ENCODE peak calls at places on chromosomes 13 and 19, in seven cellular contexts. One of them, this sample, is unnamed.
A peak's percentile ranks its signal among the peaks of the same experiment; 100 is the strongest.

GRCh38 chr19:56727731-56728130 is 56.2 kb upstream of the ZNF835 start:
- DNase-seq in stimulated activated CD4-positive, alpha-beta T cell treated with anti-CD3 and anti-CD28 coated beads, Interleukin-2, amount 100 ng/mL, for 48 hours: no peak
- DNase-seq in T-cell: no peak
- DNase-seq in AG10803: no peak
- DNase-seq in AG08396: no peak
- DNase-seq in NCI-H1092: no peak
- DNase-seq in foreskin fibroblast: no peak
- DNase-seq in this sample: no peak

GRCh38 chr19:17244618-17245534 is 843 bp downstream of the NR2F6 start:
- DNase-seq in stimulated activated CD4-positive, alpha-beta T cell treated with anti-CD3 and anti-CD28 coated beads, Interleukin-2, amount 100 ng/mL, for 48 hours: no peak
- DNase-seq in T-cell: peak; percentile 27
- DNase-seq in AG10803: no peak
- DNase-seq in AG08396: peak; percentile 45
- DNase-seq in NCI-H1092: no peak
- DNase-seq in foreskin fibroblast: peak; percentile 39
- DNase-seq in this sample: no peak

GRCh38 chr13:48873598-48873997 is 102.1 kb upstream of the FNDC3A start:
- DNase-seq in stimulated activated CD4-positive, alpha-beta T cell treated with anti-CD3 and anti-CD28 coated beads, Interleukin-2, amount 100 ng/mL, for 48 hours: no peak
- DNase-seq in T-cell: no peak
- DNase-seq in AG10803: no peak
- DNase-seq in AG08396: no peak
- DNase-seq in NCI-H1092: no peak
- DNase-seq in foreskin fibroblast: peak; percentile 88
- DNase-seq in this sample: no peak

GRCh38 chr13:40254394-40254793 is 412.0 kb downstream of the FOXO1 start:
- DNase-seq in stimulated activated CD4-positive, alpha-beta T cell treated with anti-CD3 and anti-CD28 coated beads, Interleukin-2, amount 100 ng/mL, for 48 hours: no peak
- DNase-seq in T-cell: no peak
- DNase-seq in AG10803: no peak
- DNase-seq in AG08396: no peak
- DNase-seq in NCI-H1092: no peak
- DNase-seq in foreskin fibroblast: no peak
- DNase-seq in this sample: no peak

GRCh38 chr13:24306632-24307031 is 2.7 kb upstream of the C1QTNF9 start:
- DNase-seq in stimulated activated CD4-positive, alpha-beta T cell treated with anti-CD3 and anti-CD28 coated beads, Interleukin-2, amount 100 ng/mL, for 48 hours: no peak
- DNase-seq in T-cell: no peak
- DNase-seq in AG10803: peak; percentile 48
- DNase-seq in AG08396: peak; percentile 87
- DNase-seq in NCI-H1092: no peak
- DNase-seq in foreskin fibroblast: peak; percentile 58
- DNase-seq in this sample: no peak

GRCh38 chr19:1098177-1099051 is 3.2 kb upstream of the POLR2E start:
- DNase-seq in stimulated activated CD4-positive, alpha-beta T cell treated with anti-CD3 and anti-CD28 coated beads, Interleukin-2, amount 100 ng/mL, for 48 hours: no peak
- DNase-seq in T-cell: no peak
- DNase-seq in AG10803: peak; percentile 40
- DNase-seq in AG08396: no peak
- DNase-seq in NCI-H1092: no peak
- DNase-seq in foreskin fibroblast: peak; percentile 62
- DNase-seq in this sample: no peak

GRCh38 chr19:19385131-19385899 is 20.2 kb upstream of the GATAD2A start:
- DNase-seq in stimulated activated CD4-positive, alpha-beta T cell treated with anti-CD3 and anti-CD28 coated beads, Interleukin-2, amount 100 ng/mL, for 48 hours: peak; percentile 100
- DNase-seq in T-cell: peak; percentile 99
- DNase-seq in AG10803: peak; percentile 100
- DNase-seq in AG08396: peak; percentile 97
- DNase-seq in NCI-H1092: peak; percentile 97
- DNase-seq in foreskin fibroblast: peak; percentile 100
- DNase-seq in this sample: peak; percentile 86

GRCh38 chr13:38494445-38494844 is 144.8 kb downstream of the UFM1 start:
- DNase-seq in stimulated activated CD4-positive, alpha-beta T cell treated with anti-CD3 and anti-CD28 coated beads, Interleukin-2, amount 100 ng/mL, for 48 hours: no peak
- DNase-seq in T-cell: no peak
- DNase-seq in AG10803: no peak
- DNase-seq in AG08396: no peak
- DNase-seq in NCI-H1092: no peak
- DNase-seq in foreskin fibroblast: no peak
- DNase-seq in this sample: no peak

GRCh38 chr13:43428545-43429287 is 358.1 kb downstream of the ENOX1 start:
- DNase-seq in stimulated activated CD4-positive, alpha-beta T cell treated with anti-CD3 and anti-CD28 coated beads, Interleukin-2, amount 100 ng/mL, for 48 hours: no peak
- DNase-seq in T-cell: no peak
- DNase-seq in AG10803: no peak
- DNase-seq in AG08396: no peak
- DNase-seq in NCI-H1092: no peak
- DNase-seq in foreskin fibroblast: no peak
- DNase-seq in this sample: no peak

GRCh38 chr13:66943530-66943929 is 286.6 kb downstream of the PCDH9 start:
- DNase-seq in stimulated activated CD4-positive, alpha-beta T cell treated with anti-CD3 and anti-CD28 coated beads, Interleukin-2, amount 100 ng/mL, for 48 hours: no peak
- DNase-seq in T-cell: no peak
- DNase-seq in AG10803: no peak
- DNase-seq in AG08396: no peak
- DNase-seq in NCI-H1092: no peak
- DNase-seq in foreskin fibroblast: no peak
- DNase-seq in this sample: no peak